ENCODE peak calls at places on chromosome 19, in five cellular contexts. H is astrocyte; S is IMR-90; V is CD8-positive, alpha-beta T cell; E is Peyer's patch. D is an unnamed sample. For H3K4me1, the result is how much of the 10 kb centered on the place peaks cover.

GRCh38 chr19:3407556-3408516 is 41.5 kb downstream of the NFIC start:
- DNase-seq in H (peak), S (no peak), V (no peak), E (no peak), D (no peak)

GRCh38 chr19:50392759-50393158 is 8.6 kb downstream of the POLD1 start:
- DNase-seq in H (no peak), S (no peak), V (no peak), E (no peak), D (no peak)

GRCh38 chr19:44356383-44357111 is at the start of gene ZNF112:
- DNase-seq in H (peak), S (peak), V (no peak), E (peak), D (no peak)

GRCh38 chr19:2034729-2035589 is 16.1 kb downstream of the MKNK2 start:
- DNase-seq in H (no peak), S (peak), V (no peak), E (no peak), D (peak)

GRCh38 chr19:45027371-45027770 is 11.5 kb upstream of the CLASRP start:
- DNase-seq in H (no peak), S (no peak), V (no peak), E (no peak), D (no peak)

GRCh38 chr19:52667972-52668371 is 29.8 kb upstream of the ZNF83 start:
- DNase-seq in H (no peak), S (no peak), V (no peak), E (no peak), D (no peak)

GRCh38 chr19:35199481-35199880 is 29.1 kb downstream of the FAM187B start:
- DNase-seq in H (no peak), S (no peak), V (no peak), E (no peak), D (no peak)

GRCh38 chr19:38831142-38831605 is 420 bp downstream of the ECH1 start:
- DNase-seq in H (peak), S (peak), V (no peak), E (peak), D (no peak)

GRCh38 chr19:3415695-3416094 is 49.3 kb downstream of the NFIC start:
- DNase-seq in H (no peak), S (no peak), V (no peak), E (no peak), D (no peak)

DNA sequence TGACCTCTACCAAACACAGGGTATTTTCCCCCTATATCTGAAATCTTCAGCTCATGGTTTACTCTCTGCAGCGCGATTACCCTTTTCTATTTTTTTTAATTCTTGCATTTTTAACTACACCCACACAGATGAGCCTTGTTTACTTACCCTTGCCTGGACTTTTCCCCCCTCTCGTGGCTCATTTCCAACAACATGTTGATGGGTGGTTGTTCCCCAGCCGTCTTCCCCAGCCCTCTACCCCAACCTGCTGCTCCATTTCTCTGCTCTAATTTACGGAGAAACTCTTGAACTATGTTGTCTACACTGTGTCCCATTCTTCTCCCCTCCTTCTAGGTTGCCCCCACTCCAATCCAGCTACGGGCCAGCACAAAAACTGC is 674 bp downstream of the ZNF790 start:
- DNase-seq in H (no peak), S (no peak), V (no peak), E (no peak), D (no peak)
- H3K4me3 ChIP-seq in H (peak), S (peak), V (peak), E (peak), D (peak)

GRCh38 chr19:6429419-6430221 is 3.9 kb downstream of the SLC25A41 start:
- DNase-seq in H (no peak), S (no peak), V (no peak), E (no peak), D (no peak)
- H3K4me1 ChIP-seq in H (under half), S (under half), V (under half), E (under half), D (under half)

DNA sequence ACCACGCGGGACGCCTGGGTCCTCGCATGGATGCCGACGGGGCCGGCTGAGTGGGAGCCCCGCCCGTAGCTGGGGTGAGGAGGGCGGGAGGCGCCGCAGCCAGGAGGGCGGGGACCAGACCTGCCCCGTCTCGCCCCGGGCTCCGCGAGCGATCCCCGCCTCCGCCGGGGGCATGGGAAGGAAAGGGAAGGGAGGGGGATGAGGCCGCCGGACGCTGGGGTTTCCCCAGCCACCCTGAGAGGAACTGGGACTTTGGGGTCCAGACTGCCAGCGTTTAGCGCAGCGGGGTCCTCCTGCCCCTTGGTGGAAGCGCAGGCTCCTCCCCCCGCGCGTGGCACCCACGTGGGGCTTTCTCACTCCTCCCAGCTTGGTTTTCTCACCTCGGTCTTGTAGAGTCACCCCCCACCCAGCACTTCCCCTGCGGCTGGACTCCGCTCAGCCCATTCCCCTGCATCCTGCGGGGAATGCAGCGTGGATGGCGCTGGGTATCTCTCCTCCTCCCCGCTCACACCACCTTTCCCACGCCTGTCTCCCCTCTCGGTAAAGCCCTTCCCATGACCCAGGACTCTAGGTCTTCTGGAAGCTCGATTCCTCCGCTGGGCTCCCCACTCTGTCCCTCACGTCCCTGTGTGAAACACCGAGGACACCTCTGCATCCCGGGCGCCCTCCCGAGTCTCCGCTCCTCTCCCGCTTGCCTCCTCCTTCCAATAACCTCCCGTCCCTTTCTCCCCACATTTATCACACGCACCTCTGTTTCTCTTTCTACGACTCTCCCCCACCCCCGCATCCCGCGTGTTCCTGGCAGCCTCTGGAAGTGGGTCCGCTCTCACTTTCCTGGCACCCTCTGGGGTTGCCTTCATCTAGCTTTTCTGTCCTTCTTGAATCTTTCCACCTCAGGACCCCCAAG is 2.1 kb downstream of the TGFB1 start:
- DNase-seq in H (peak), S (peak), V (peak), E (peak), D (peak)
- H3K27ac ChIP-seq in H (peak), S (peak), V (peak), E (peak), D (peak)

DNA sequence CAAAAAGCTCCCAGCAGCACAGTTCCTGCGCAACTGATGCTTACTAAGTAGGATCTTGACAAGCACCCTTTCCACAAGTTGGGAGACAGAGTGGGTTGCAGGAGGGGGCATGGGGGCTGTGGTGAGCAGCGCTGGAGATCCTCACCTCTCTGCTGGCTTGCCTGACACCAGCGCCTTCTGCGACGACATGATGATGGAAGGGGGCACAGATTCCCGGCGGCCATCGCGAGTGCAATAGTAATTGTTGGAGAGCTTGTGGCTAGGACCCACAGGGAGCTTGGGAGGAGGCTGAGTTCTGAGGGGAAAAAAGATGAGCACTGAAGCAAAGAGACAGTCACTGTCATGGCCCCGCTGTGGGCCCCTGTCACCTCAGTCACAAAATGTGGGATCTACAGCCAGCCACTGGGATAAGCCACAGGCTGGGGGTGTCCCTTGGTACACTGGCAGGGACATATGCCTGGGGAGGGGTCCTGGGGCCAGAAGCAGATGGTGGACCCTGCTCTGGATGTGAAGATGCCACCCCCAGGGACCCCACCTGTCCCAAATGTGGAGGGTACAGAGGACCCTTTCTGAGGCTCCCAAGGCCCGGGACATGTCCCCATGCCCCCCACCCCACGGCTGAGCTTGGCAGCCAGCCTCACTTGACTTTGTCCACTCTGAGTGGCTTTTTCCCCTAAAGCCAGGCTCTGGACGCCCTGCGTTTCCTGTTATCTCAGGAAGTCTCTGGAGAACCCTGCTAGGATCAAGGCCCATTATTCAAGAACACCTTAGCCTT is 4.6 kb downstream of the NDUFA7 start:
- DNase-seq in H (no peak), S (no peak), V (no peak), E (no peak), D (no peak)
- H3K4me3 ChIP-seq in H (no peak), S (no peak), V (no peak), E (no peak), D (no peak)

GRCh38 chr19:12772323-12772722 is 3.0 kb downstream of the HOOK2 start:
- DNase-seq in H (no peak), S (no peak), V (no peak), E (no peak), D (no peak)
- H3K4me1 ChIP-seq in H (under half), S (under half), V (under half), E (under half), D (under half)

D was measured in CD4-positive, alpha-beta memory T cell.